ENCODE peak calls at places on chromosomes 16 and 17, in four cellular contexts. W is IMR-90, B is endothelial cell of umbilical vein, L is K562. T is an unnamed sample.
A peak's percentile ranks its signal among the peaks of the same experiment; 100 is the strongest.

GRCh38 chr16:71230122-71230845 is at the start of gene HYDIN:
- DNase-seq in W (peak; percentile 30), B (peak; percentile 30), L (peak; percentile 67), T (peak; percentile 5)

GRCh38 chr17:27747462-27748359 is 52.6 kb downstream of the NOS2 start:
- DNase-seq in W (no peak), B (no peak), L (peak; percentile 32), T (no peak)

GRCh38 chr16:80526418-80527061 is 14.3 kb upstream of the DYNLRB2 start:
- DNase-seq in W (peak; percentile 55), B (peak; percentile 66), L (peak; percentile 47), T (no peak)

GRCh38 chr16:12819126-12820117 is 15.7 kb upstream of the CPPED1 start:
- DNase-seq in W (peak; percentile 36), B (peak; percentile 60), L (peak; percentile 85), T (no peak)

GRCh38 chr16:57699481-57699880 is 4.9 kb downstream of the DRC7 start:
- DNase-seq in W (no peak), B (no peak), L (no peak), T (no peak)

GRCh38 chr17:6843241-6843890 is 11.8 kb upstream of the TEKT1 start:
- DNase-seq in W (peak; percentile 52), B (peak; percentile 68), L (peak; percentile 12), T (no peak)

GRCh38 chr17:43609613-43610385 is 51.9 kb downstream of the MEOX1 start:
- DNase-seq in W (peak; percentile 26), B (peak; percentile 87), L (no peak), T (no peak)

GRCh38 chr16:67606632-67607031 is 38.3 kb upstream of the CARMIL2 start:
- DNase-seq in W (no peak), B (no peak), L (no peak), T (no peak)

GRCh38 chr17:14331200-14331981 is 30.5 kb downstream of the HS3ST3B1 start:
- DNase-seq in W (no peak), B (no peak), L (peak; percentile 62), T (no peak)

GRCh38 chr16:86630471-86630870 is 52.1 kb downstream of the FOXL1 start:
- DNase-seq in W (peak; percentile 31), B (no peak), L (no peak), T (no peak)

GRCh38 chr16:89122322-89122831 is 28.7 kb downstream of the ACSF3 start:
- DNase-seq in W (no peak), B (no peak), L (no peak), T (no peak)

GRCh38 chr17:44917456-44917855 is 2.2 kb upstream of the GFAP start:
- DNase-seq in W (no peak), B (no peak), L (no peak), T (no peak)

GRCh38 chr17:18261146-18261515 is 669 bp downstream of the MIEF2 start:
- DNase-seq in W (peak; percentile 44), B (peak; percentile 21), L (peak; percentile 42), T (no peak)

GRCh38 chr17:48051706-48052486 is 3.7 kb downstream of the NFE2L1 start:
- DNase-seq in W (peak; percentile 68), B (peak; percentile 95), L (peak; percentile 47), T (no peak)

GRCh38 chr17:10875411-10875810 is 37.5 kb upstream of the PIRT start:
- DNase-seq in W (no peak), B (no peak), L (peak; percentile 6), T (no peak)

GRCh38 chr16:12176051-12176450 is 199.5 kb downstream of the SNX29 start:
- DNase-seq in W (no peak), B (no peak), L (no peak), T (no peak)

GRCh38 chr17:35094902-35095301 is 24.8 kb downstream of the RAD51D start:
- DNase-seq in W (peak; percentile 93), B (peak; percentile 18), L (no peak), T (no peak)

GRCh38 chr17:50325906-50326305 is 20.0 kb upstream of the XYLT2 start:
- DNase-seq in W (no peak), B (no peak), L (no peak), T (no peak)

GRCh38 chr17:7290166-7290565 is 4.3 kb downstream of the YBX2 start:
- DNase-seq in W (no peak), B (no peak), L (no peak), T (no peak)

GRCh38 chr16:66616592-66616991 is 12.1 kb downstream of the CMTM3 start:
- DNase-seq in W (peak; percentile 10), B (no peak), L (no peak), T (no peak)

GRCh38 chr16:55012793-55013192 is 82.1 kb downstream of the IRX5 start:
- DNase-seq in W (no peak), B (no peak), L (no peak), T (no peak)

GRCh38 chr17:42289863-42290165 is 1.5 kb downstream of the STAT5A start:
- DNase-seq in W (no peak), B (no peak), L (no peak), T (no peak)

GRCh38 chr16:57740423-57741071 is 5.0 kb downstream of the KATNB1 start:
- DNase-seq in W (no peak), B (no peak), L (no peak), T (no peak)

GRCh38 chr17:72887322-72887721 is 205.2 kb downstream of the SLC39A11 start:
- DNase-seq in W (no peak), B (no peak), L (no peak), T (no peak)

GRCh38 chr16:620700-621525 is 9.9 kb upstream of the WFIKKN1 start:
- DNase-seq in W (no peak), B (no peak), L (no peak), T (no peak)

GRCh38 chr16:56948234-56948633 is 13.5 kb upstream of the CETP start:
- DNase-seq in W (no peak), B (no peak), L (no peak), T (no peak)

GRCh38 chr16:52827456-52827855 is 225.2 kb downstream of the CHD9NB start:
- DNase-seq in W (no peak), B (no peak), L (no peak), T (no peak)

GRCh38 chr17:28193241-28193640 is 125.8 kb upstream of the TMEM97 start:
- DNase-seq in W (no peak), B (no peak), L (no peak), T (no peak)

GRCh38 chr16:97822-98221 is 19.8 kb downstream of the MPG start:
- DNase-seq in W (peak; percentile 53), B (no peak), L (no peak), T (no peak)

GRCh38 chr17:30920282-30920681 is 1.5 kb upstream of the ADAP2 start:
- DNase-seq in W (peak; percentile 69), B (peak; percentile 57), L (no peak), T (no peak)

GRCh38 chr17:63911041-63911635 is at the start of gene CSHL1:
- DNase-seq in W (no peak), B (no peak), L (no peak), T (no peak)

GRCh38 chr16:2075631-2076030 is 27.8 kb downstream of the TSC2 start:
- DNase-seq in W (no peak), B (no peak), L (no peak), T (no peak)

GRCh38 chr16:23712976-23713375 is at the start of gene ERN2:
- DNase-seq in W (no peak), B (no peak), L (no peak), T (no peak)

GRCh38 chr16:49638696-49639629 is 216.9 kb downstream of the ZNF423 start:
- DNase-seq in W (peak; percentile 12), B (no peak), L (no peak), T (no peak)

GRCh38 chr17:38560503-38561318 is 45.0 kb downstream of the SRCIN1 start:
- DNase-seq in W (peak; percentile 42), B (peak; percentile 32), L (no peak), T (no peak)

GRCh38 chr16:67150058-67150832 is 553 bp downstream of the B3GNT9 start:
- DNase-seq in W (peak; percentile 55), B (peak; percentile 63), L (peak; percentile 53), T (no peak)

GRCh38 chr16:3993052-3993785 is 112.7 kb upstream of the CREBBP start:
- DNase-seq in W (no peak), B (no peak), L (no peak), T (no peak)

GRCh38 chr16:56357765-56358322 is 67.5 kb downstream of the AMFR start:
- DNase-seq in W (no peak), B (no peak), L (no peak), T (no peak)

GRCh38 chr16:54651440-54651839 is 279.2 kb upstream of the IRX5 start:
- DNase-seq in W (no peak), B (no peak), L (no peak), T (no peak)

GRCh38 chr17:4545217-4545951 is 9.8 kb downstream of the MYBBP1A start:
- DNase-seq in W (no peak), B (no peak), L (no peak), T (no peak)
- H3K9me1 ChIP-seq in W (peaks cover 3% of the 10 kb centered on the region), B (no peaks in the 10 kb centered on the region), L (no peaks in the 10 kb centered on the region), T (no peaks in the 10 kb centered on the region)

GRCh38 chr16:85380002-85380395 is 233.1 kb upstream of the GSE1 start:
- DNase-seq in W (no peak), B (no peak), L (no peak), T (no peak)
- H3K4me1 ChIP-seq in W (peaks cover 20% of the 10 kb centered on the region), B (no peaks in the 10 kb centered on the region), L (peaks cover 100% of the 10 kb centered on the region), T (peaks cover 18% of the 10 kb centered on the region)

GRCh38 chr16:9003322-9003721 is 39.6 kb upstream of the USP7 start:
- DNase-seq in W (no peak), B (no peak), L (no peak), T (no peak)
- H3K9ac ChIP-seq in W (no peak overlapping the region), B (no peak overlapping the region), L (no peak overlapping the region), T (no peak overlapping the region)

GRCh38 chr17:62629556-62630364 is 2.3 kb downstream of the MRC2 start:
- DNase-seq in W (no peak), B (no peak), L (peak; percentile 9), T (no peak)

GRCh38 chr17:62631936-62632924 is 4.8 kb downstream of the MRC2 start:
- DNase-seq in W (no peak), B (no peak), L (no peak), T (no peak)

GRCh38 chr17:62631086-62631935 is 3.8 kb downstream of the MRC2 start:
- DNase-seq in W (no peak), B (no peak), L (peak; percentile 4), T (no peak)

GRCh38 chr17:62628845-62629555 is 1.5 kb downstream of the MRC2 start:
- DNase-seq in W (peak; percentile 53), B (no peak), L (peak; percentile 10), T (no peak)

DNA sequence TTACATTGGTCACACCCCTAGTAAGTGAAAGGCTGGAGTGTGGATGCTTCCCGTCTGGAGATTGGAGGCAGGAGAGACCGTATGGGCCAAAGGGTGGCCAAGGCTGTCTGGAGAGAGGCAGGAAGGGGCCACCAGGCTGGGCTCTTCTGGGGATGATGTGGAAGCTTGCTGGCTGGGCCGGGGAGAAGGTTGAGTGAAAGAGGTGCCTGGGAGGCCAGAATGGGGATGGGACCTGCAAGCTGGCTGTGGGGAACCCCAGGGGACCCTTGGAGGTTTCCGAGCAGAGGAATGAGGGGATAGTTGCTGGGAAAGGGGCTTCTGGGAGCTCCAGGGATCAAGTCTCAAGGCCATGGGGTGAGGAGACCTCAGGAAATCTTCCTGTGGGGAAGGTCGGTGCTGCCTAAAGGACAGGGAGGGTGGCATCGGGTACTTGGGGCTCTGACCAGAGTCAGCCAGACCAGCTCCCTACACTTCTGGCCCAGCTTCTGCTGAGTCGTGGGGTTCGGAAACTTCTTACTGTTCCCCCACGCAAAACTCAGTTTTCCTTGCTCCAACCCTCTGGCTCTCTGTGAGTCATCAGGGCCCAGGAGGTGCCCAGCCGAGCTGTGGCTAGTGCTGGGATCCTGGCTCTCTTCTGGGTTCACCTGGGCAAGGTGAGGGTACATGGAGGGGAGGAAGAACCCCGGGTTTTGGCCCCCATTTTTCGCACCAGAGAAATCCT is 3.1 kb downstream of the MRC2 start:
- DNase-seq in W (peak; percentile 59), B (no peak), L (peak; percentile 9), T (no peak)
- H3K9me1 ChIP-seq in W (peaks cover 36% of the 10 kb centered on the region), B (no peaks in the 10 kb centered on the region), L (no peaks in the 10 kb centered on the region), T (peaks cover 3% of the 10 kb centered on the region)

GRCh38 chr17:82297280-82297803 is 20.1 kb downstream of the CD7 start:
- DNase-seq in W (no peak), B (peak; percentile 84), L (peak; percentile 59), T (no peak)
- H3K4me1 ChIP-seq in W (peaks cover 26% of the 10 kb centered on the region), B (peaks cover 41% of the 10 kb centered on the region), L (peaks cover 76% of the 10 kb centered on the region), T (peaks cover 54% of the 10 kb centered on the region)